ENCODE peak calls at places on chromosomes 2 and 18, in seven cellular contexts. One of them, this sample, is unnamed.

GRCh38 chr2:155947069-155947468 is 385.5 kb downstream of the NR4A2 start:
- DNase-seq in A549: no peak
- DNase-seq in stomach: no peak
- DNase-seq in fibroblast of lung: no peak
- DNase-seq in naive thymus-derived CD4-positive, alpha-beta T cell: no peak
- DNase-seq in body of pancreas: no peak
- DNase-seq in brain microvascular endothelial cell: no peak
- DNase-seq in this sample: no peak

GRCh38 chr2:85583667-85584353 is 421 bp upstream of the VAMP5 start:
- DNase-seq in A549: no peak
- DNase-seq in stomach: no peak
- DNase-seq in fibroblast of lung: peak
- DNase-seq in naive thymus-derived CD4-positive, alpha-beta T cell: no peak
- DNase-seq in body of pancreas: no peak
- DNase-seq in brain microvascular endothelial cell: no peak
- DNase-seq in this sample: no peak

GRCh38 chr2:182302174-182302573 is 124.7 kb downstream of the PDE1A start:
- DNase-seq in A549: no peak
- DNase-seq in stomach: no peak
- DNase-seq in fibroblast of lung: peak
- DNase-seq in naive thymus-derived CD4-positive, alpha-beta T cell: no peak
- DNase-seq in body of pancreas: no peak
- DNase-seq in brain microvascular endothelial cell: peak
- DNase-seq in this sample: peak

GRCh38 chr2:42754776-42755140 is 9.2 kb downstream of the OXER1 start:
- DNase-seq in A549: no peak
- DNase-seq in stomach: no peak
- DNase-seq in fibroblast of lung: no peak
- DNase-seq in naive thymus-derived CD4-positive, alpha-beta T cell: no peak
- DNase-seq in body of pancreas: no peak
- DNase-seq in brain microvascular endothelial cell: no peak
- DNase-seq in this sample: no peak

GRCh38 chr2:240815761-240816583 is 4.0 kb downstream of the KIF1A start:
- DNase-seq in A549: no peak
- DNase-seq in stomach: peak
- DNase-seq in fibroblast of lung: no peak
- DNase-seq in naive thymus-derived CD4-positive, alpha-beta T cell: peak
- DNase-seq in body of pancreas: no peak
- DNase-seq in brain microvascular endothelial cell: no peak
- DNase-seq in this sample: no peak

GRCh38 chr2:201831469-201831868 is 25.1 kb downstream of the CDK15 start:
- DNase-seq in A549: no peak
- DNase-seq in stomach: no peak
- DNase-seq in fibroblast of lung: no peak
- DNase-seq in naive thymus-derived CD4-positive, alpha-beta T cell: no peak
- DNase-seq in body of pancreas: no peak
- DNase-seq in brain microvascular endothelial cell: peak
- DNase-seq in this sample: no peak

GRCh38 chr2:40511661-40512213 is 59.8 kb upstream of the SLC8A1 start:
- DNase-seq in A549: no peak
- DNase-seq in stomach: no peak
- DNase-seq in fibroblast of lung: peak
- DNase-seq in naive thymus-derived CD4-positive, alpha-beta T cell: no peak
- DNase-seq in body of pancreas: no peak
- DNase-seq in brain microvascular endothelial cell: peak
- DNase-seq in this sample: peak

GRCh38 chr2:235605999-235606715 is 112.3 kb downstream of the AGAP1 start:
- DNase-seq in A549: no peak
- DNase-seq in stomach: no peak
- DNase-seq in fibroblast of lung: peak
- DNase-seq in naive thymus-derived CD4-positive, alpha-beta T cell: no peak
- DNase-seq in body of pancreas: no peak
- DNase-seq in brain microvascular endothelial cell: peak
- DNase-seq in this sample: peak

GRCh38 chr2:57894353-57894752 is 152.3 kb upstream of the VRK2 start:
- DNase-seq in A549: no peak
- DNase-seq in stomach: no peak
- DNase-seq in fibroblast of lung: no peak
- DNase-seq in naive thymus-derived CD4-positive, alpha-beta T cell: no peak
- DNase-seq in body of pancreas: no peak
- DNase-seq in brain microvascular endothelial cell: no peak
- DNase-seq in this sample: no peak

GRCh38 chr2:39642054-39642742 is 23.5 kb upstream of the TMEM178A start:
- DNase-seq in A549: no peak
- DNase-seq in stomach: no peak
- DNase-seq in fibroblast of lung: peak
- DNase-seq in naive thymus-derived CD4-positive, alpha-beta T cell: no peak
- DNase-seq in body of pancreas: no peak
- DNase-seq in brain microvascular endothelial cell: peak
- DNase-seq in this sample: peak

GRCh38 chr2:5895284-5895683 is 203.1 kb downstream of the SOX11 start:
- DNase-seq in A549: no peak
- DNase-seq in stomach: no peak
- DNase-seq in fibroblast of lung: no peak
- DNase-seq in naive thymus-derived CD4-positive, alpha-beta T cell: no peak
- DNase-seq in body of pancreas: no peak
- DNase-seq in brain microvascular endothelial cell: no peak
- DNase-seq in this sample: no peak
- H3K4me3 ChIP-seq in A549: no peak
- H3K4me3 ChIP-seq in stomach: no peak
- H3K4me3 ChIP-seq in fibroblast of lung: no peak
- H3K4me3 ChIP-seq in naive thymus-derived CD4-positive, alpha-beta T cell: no peak
- H3K4me3 ChIP-seq in body of pancreas: no peak
- H3K4me3 ChIP-seq in brain microvascular endothelial cell: no peak
- H3K4me3 ChIP-seq in this sample: no peak

DNA sequence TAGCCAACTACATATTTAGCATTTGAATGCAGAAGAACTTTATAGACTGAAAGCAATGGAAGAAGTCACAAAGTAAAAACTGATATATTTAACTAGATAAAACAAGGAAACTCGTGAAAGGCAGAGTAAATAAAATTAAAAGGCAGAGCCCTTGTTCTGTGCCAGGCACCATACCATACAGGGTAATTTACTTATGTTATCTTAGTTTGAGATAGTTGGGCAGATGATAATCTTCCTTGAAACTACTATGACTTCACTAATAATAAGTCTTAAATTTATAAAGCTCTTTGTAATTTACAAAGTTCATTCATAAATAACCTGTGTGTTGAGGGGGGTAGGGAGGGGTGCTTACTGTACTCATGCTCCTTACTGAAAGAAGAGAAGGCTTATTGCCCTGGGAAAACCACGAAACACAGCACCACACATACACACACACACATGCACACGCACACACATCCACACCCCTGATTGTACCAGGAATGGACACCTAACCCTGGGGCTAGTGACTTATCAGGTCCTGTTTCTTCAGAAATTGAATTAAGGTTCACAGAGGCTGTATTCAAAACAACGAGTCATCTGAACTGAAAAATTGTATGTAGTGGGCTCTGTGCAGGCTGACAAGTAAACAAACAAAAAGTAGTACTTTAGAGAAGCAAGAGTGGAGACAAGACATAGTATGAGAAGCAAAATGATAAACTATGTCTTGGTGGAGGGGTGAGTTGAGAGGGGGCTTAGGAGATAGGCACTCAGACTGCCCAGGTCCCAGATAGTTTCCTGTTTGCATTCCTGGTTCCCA is 38.1 kb downstream of the AGFG1 start:
- DNase-seq in A549: no peak
- DNase-seq in stomach: no peak
- DNase-seq in fibroblast of lung: peak
- DNase-seq in naive thymus-derived CD4-positive, alpha-beta T cell: no peak
- DNase-seq in body of pancreas: no peak
- DNase-seq in brain microvascular endothelial cell: no peak
- DNase-seq in this sample: no peak
- H3K27ac ChIP-seq in A549: peak
- H3K27ac ChIP-seq in stomach: peak
- H3K27ac ChIP-seq in fibroblast of lung: no peak
- H3K27ac ChIP-seq in naive thymus-derived CD4-positive, alpha-beta T cell: no peak
- H3K27ac ChIP-seq in body of pancreas: no peak
- H3K27ac ChIP-seq in brain microvascular endothelial cell: no peak
- H3K27ac ChIP-seq in this sample: no peak

DNA sequence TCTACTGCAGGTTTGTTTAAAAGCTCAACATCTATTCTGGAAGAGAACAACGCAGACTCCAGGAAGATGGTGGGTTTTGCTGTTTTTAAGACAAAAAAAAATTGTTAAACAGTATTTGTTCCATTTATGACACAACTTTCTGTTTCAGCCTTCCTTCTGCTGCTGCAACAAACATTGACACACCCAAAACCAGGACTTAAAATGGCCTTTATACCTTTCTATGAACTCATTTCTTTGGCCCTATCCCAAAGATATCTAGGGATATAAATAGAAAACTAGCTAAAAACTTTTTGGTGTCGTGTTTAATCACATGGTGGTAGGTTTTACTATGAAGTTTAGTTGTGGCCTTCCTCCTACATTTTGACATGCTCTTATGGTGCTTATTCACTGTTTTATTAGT is 964 bp upstream of the GALNT3 start:
- DNase-seq in A549: no peak
- DNase-seq in stomach: no peak
- DNase-seq in fibroblast of lung: no peak
- DNase-seq in naive thymus-derived CD4-positive, alpha-beta T cell: no peak
- DNase-seq in body of pancreas: no peak
- DNase-seq in brain microvascular endothelial cell: no peak
- DNase-seq in this sample: no peak
- H3K4me3 ChIP-seq in A549: no peak
- H3K4me3 ChIP-seq in stomach: peak
- H3K4me3 ChIP-seq in fibroblast of lung: no peak
- H3K4me3 ChIP-seq in naive thymus-derived CD4-positive, alpha-beta T cell: peak
- H3K4me3 ChIP-seq in body of pancreas: no peak
- H3K4me3 ChIP-seq in brain microvascular endothelial cell: no peak
- H3K4me3 ChIP-seq in this sample: no peak

DNA sequence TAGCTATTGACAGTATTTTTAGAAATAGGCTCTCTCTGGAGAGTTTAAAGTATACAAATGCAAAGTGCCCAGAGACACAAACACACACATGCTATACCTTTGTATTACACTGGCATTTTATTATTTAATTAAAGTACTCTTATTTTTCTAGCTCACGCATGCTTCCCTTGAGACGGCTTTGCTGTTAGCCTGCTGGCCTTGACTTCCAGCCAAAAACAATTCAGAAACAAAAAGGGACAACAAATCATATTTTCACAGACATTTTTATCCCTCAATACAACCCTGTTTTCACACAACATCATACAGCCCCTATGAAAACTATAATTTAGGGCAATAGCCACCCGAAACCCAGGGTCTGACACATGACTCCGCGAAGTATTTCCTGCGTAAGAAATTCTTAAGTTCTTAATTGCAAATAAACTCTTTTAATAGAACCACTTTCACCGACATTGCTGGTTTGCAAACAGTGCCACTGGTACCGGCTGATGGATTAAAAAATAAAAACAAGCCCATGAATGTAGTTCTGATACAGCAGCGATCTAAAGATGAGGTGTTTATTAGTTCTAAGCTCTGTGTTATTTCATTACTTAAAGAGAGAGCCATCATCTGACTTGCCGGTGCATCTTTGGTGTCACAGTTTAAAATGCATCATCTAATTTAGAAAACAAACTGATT is 185.1 kb downstream of the TCF4 start:
- DNase-seq in A549: no peak
- DNase-seq in stomach: no peak
- DNase-seq in fibroblast of lung: peak
- DNase-seq in naive thymus-derived CD4-positive, alpha-beta T cell: no peak
- DNase-seq in body of pancreas: no peak
- DNase-seq in brain microvascular endothelial cell: peak
- DNase-seq in this sample: no peak
- H3K27ac ChIP-seq in A549: no peak
- H3K27ac ChIP-seq in stomach: peak
- H3K27ac ChIP-seq in fibroblast of lung: peak
- H3K27ac ChIP-seq in naive thymus-derived CD4-positive, alpha-beta T cell: no peak
- H3K27ac ChIP-seq in body of pancreas: no peak
- H3K27ac ChIP-seq in brain microvascular endothelial cell: peak
- H3K27ac ChIP-seq in this sample: no peak

This sample was measured in AG04450.